ENCODE peak calls at places on chromosomes 5 and 9, in four cellular contexts. A is Caco-2; E is naive thymus-derived CD4-positive, alpha-beta T cell; V is mammary epithelial cell. Z is an unnamed sample.
A peak's percentile ranks its signal among the peaks of the same experiment; 100 is the strongest.

GRCh38 chr5:132426525-132427138 is 57.1 kb downstream of the SLC22A5 start:
- DNase-seq in A (no peak), V (peak; percentile 95), E (peak; percentile 71), Z (peak; percentile 70)

GRCh38 chr9:127785023-127785932 is 556 bp upstream of the CDK9 start:
- DNase-seq in A (peak; percentile 87), V (peak; percentile 74), E (peak; percentile 92), Z (peak; percentile 89)

GRCh38 chr5:163649522-163649921 is 144.1 kb downstream of the MAT2B start:
- DNase-seq in A (no peak), V (peak; percentile 82), E (no peak), Z (no peak)

GRCh38 chr9:135520916-135521607 is at the start of gene LCN1:
- DNase-seq in A (no peak), V (no peak), E (no peak), Z (no peak)

GRCh38 chr5:53481887-53482716 is 1.7 kb downstream of the FST start:
- DNase-seq in V (peak; percentile 78), A (peak; percentile 70), E (peak; percentile 73), Z (peak; percentile 76)

GRCh38 chr9:14092344-14092743 is 221.6 kb downstream of the NFIB start:
- DNase-seq in E (no peak), A (no peak), V (no peak), Z (no peak)

GRCh38 chr5:169767938-169768337 is 130.9 kb downstream of the DOCK2 start:
- DNase-seq in V (no peak), E (no peak), A (no peak), Z (peak; percentile 32)

GRCh38 chr5:37812365-37812764 is 27.5 kb downstream of the GDNF start:
- DNase-seq in A (no peak), E (no peak), V (no peak), Z (no peak)

GRCh38 chr9:128265348-128265847 is 10.4 kb downstream of the GOLGA2 start:
- DNase-seq in A (no peak), E (no peak), V (no peak), Z (no peak)

GRCh38 chr5:42982107-42982622 is 58.0 kb downstream of the ANXA2R start:
- DNase-seq in E (no peak), V (no peak), A (peak; percentile 68), Z (no peak)

GRCh38 chr9:112032733-112033132 is 136.1 kb downstream of the UGCG start:
- DNase-seq in E (no peak), A (no peak), V (no peak), Z (no peak)

GRCh38 chr9:99121604-99122003 is 16.7 kb downstream of the TGFBR1 start:
- DNase-seq in A (no peak), V (peak; percentile 63), E (no peak), Z (no peak)

GRCh38 chr9:136520053-136520540 is 25.8 kb downstream of the NOTCH1 start:
- DNase-seq in E (no peak), A (peak; percentile 84), V (no peak), Z (no peak)

GRCh38 chr9:35000535-35001284 is 11.2 kb downstream of the DNAJB5 start:
- DNase-seq in E (no peak), V (peak; percentile 78), A (no peak), Z (no peak)

GRCh38 chr5:1029945-1030625 is 21.5 kb downstream of the NKD2 start:
- DNase-seq in E (no peak), A (no peak), V (no peak), Z (no peak)

GRCh38 chr5:23484094-23484493 is 23.3 kb upstream of the PRDM9 start:
- DNase-seq in E (no peak), A (no peak), V (no peak), Z (no peak)

GRCh38 chr5:27702339-27702820 is 664.0 kb upstream of the CDH9 start:
- DNase-seq in V (no peak), A (no peak), E (no peak), Z (no peak)

GRCh38 chr5:87398981-87399616 is 13.6 kb downstream of the CCNH start:
- DNase-seq in A (no peak), E (no peak), V (peak; percentile 7), Z (no peak)

GRCh38 chr9:114953917-114954316 is 23.5 kb upstream of the TNFSF8 start:
- DNase-seq in A (no peak), V (peak; percentile 74), E (no peak), Z (no peak)

GRCh38 chr9:99150456-99151171 is 45.7 kb downstream of the TGFBR1 start:
- DNase-seq in A (no peak), E (no peak), V (no peak), Z (no peak)

GRCh38 chr5:162274684-162275083 is 207.1 kb downstream of the GABRG2 start:
- DNase-seq in V (no peak), A (no peak), E (no peak), Z (no peak)

GRCh38 chr5:88144219-88145040 is 124.2 kb downstream of the TMEM161B start:
- DNase-seq in V (no peak), A (no peak), E (no peak), Z (no peak)

GRCh38 chr5:149062371-149063016 is 368 bp downstream of the SH3TC2 start:
- DNase-seq in A (peak; percentile 49), V (peak; percentile 97), E (no peak), Z (no peak)

GRCh38 chr5:149056611-149057165 is 6.2 kb downstream of the SH3TC2 start:
- DNase-seq in V (no peak), A (no peak), E (no peak), Z (no peak)

GRCh38 chr5:149061341-149061740 is 1.5 kb downstream of the SH3TC2 start:
- DNase-seq in A (no peak), E (no peak), V (no peak), Z (no peak)

GRCh38 chr5:149063017-149063687 is at the start of gene SH3TC2:
- DNase-seq in A (peak; percentile 91), V (peak; percentile 87), E (no peak), Z (peak; percentile 64)

GRCh38 chr5:149060325-149060724 is 2.5 kb downstream of the SH3TC2 start:
- DNase-seq in V (peak; percentile 75), A (no peak), E (no peak), Z (peak; percentile 46)
- H3K4me1 ChIP-seq in V (peaks cover 50% of the 10 kb centered on the region), A (peaks cover 37% of the 10 kb centered on the region), E (no peaks in the 10 kb centered on the region), Z (peaks cover 57% of the 10 kb centered on the region)

GRCh38 chr5:179900206-179900605 is 7.5 kb downstream of the TBC1D9B start:
- DNase-seq in V (no peak), E (no peak), A (no peak), Z (no peak)
- H3K36me3 ChIP-seq in V (peaks cover 28% of the 10 kb centered on the region), E (peaks cover 4% of the 10 kb centered on the region), A (peaks cover 2% of the 10 kb centered on the region), Z (peaks cover 77% of the 10 kb centered on the region)

GRCh38 chr5:15995206-15996052 is 184.2 kb downstream of the MARCHF11 start:
- DNase-seq in A (no peak), E (no peak), V (peak; percentile 23), Z (no peak)
- H3K9me3 ChIP-seq in A (no peaks in the 10 kb centered on the region), E (no peaks in the 10 kb centered on the region), V (no peaks in the 10 kb centered on the region), Z (peaks cover 26% of the 10 kb centered on the region)

GRCh38 chr9:89492586-89492985 is 5.3 kb downstream of the SEMA4D start:
- DNase-seq in E (peak; percentile 17), V (no peak), A (no peak), Z (no peak)
- H3K4me1 ChIP-seq in E (peaks cover 72% of the 10 kb centered on the region), V (peaks cover 5% of the 10 kb centered on the region), A (no peaks in the 10 kb centered on the region), Z (peaks cover 10% of the 10 kb centered on the region)

GRCh38 chr9:71685394-71685793 is 82.9 kb downstream of the CEMIP2 start:
- DNase-seq in E (no peak), V (peak; percentile 60), A (no peak), Z (no peak)

GRCh38 chr9:71684566-71684965 is 83.7 kb downstream of the CEMIP2 start:
- DNase-seq in E (no peak), V (no peak), A (no peak), Z (no peak)

GRCh38 chr9:71690058-71690691 is 78.1 kb downstream of the CEMIP2 start:
- DNase-seq in E (no peak), A (no peak), V (peak; percentile 50), Z (no peak)

GRCh38 chr9:71683598-71684235 is 84.6 kb downstream of the CEMIP2 start:
- DNase-seq in V (peak; percentile 83), E (no peak), A (no peak), Z (no peak)

DNA sequence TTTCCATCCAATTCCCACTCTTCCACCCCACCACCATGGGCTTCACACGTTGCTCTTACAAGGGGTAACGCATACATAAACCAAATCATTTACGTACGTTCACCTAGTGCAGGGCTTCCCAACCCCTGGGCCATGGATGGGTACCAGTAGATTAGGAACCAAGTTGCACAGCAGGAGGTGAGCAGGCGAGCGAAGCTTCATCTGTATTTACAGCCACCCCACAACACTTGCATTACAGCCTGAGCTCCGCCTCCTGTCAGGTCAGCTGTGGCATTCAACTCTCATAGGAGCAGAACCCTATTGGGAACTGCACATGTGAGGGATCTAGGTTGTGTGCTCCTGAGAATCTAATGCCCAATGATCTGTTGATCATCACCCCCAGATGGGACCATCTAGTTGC is 82.3 kb downstream of the CEMIP2 start:
- DNase-seq in A (no peak), V (no peak), E (no peak), Z (no peak)
- H3K36me3 ChIP-seq in A (no peaks in the 10 kb centered on the region), V (peaks cover 14% of the 10 kb centered on the region), E (peaks cover 14% of the 10 kb centered on the region), Z (peaks cover 30% of the 10 kb centered on the region)

DNA sequence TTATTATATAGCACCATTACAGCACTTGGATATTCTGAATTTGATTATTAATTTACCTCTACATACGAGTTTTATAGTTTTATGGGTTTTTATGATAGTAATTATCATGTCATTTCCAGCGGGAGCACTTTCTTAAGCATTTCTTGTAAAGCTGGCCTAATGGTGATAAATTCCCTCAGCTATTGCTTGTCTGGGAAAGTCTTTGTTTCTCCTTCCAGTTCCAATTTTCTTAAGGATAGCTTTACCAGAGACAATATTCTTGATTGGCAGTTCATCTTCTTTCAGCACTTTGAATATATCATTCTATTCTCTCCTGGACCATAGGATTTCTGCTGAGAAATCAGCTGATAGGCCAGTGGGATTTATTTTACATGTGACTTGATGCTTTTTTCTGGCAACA is 505.4 kb downstream of the TMEM232 start:
- DNase-seq in A (no peak), E (no peak), V (no peak), Z (no peak)
- H3K9me3 ChIP-seq in A (peaks cover 12% of the 10 kb centered on the region), E (peaks cover 32% of the 10 kb centered on the region), V (no peaks in the 10 kb centered on the region), Z (peaks cover 95% of the 10 kb centered on the region)

GRCh38 chr9:79000218-79001002 is 571.4 kb upstream of the TLE4 start:
- DNase-seq in E (no peak), A (no peak), V (no peak), Z (no peak)

GRCh38 chr9:79007701-79008483 is 563.9 kb upstream of the TLE4 start:
- DNase-seq in E (no peak), A (no peak), V (no peak), Z (no peak)

GRCh38 chr9:79008916-79009315 is 562.8 kb upstream of the TLE4 start:
- DNase-seq in E (no peak), A (no peak), V (no peak), Z (no peak)

GRCh38 chr9:79001012-79001411 is 570.8 kb upstream of the TLE4 start:
- DNase-seq in E (no peak), V (no peak), A (no peak), Z (no peak)

GRCh38 chr9:79003514-79003913 is 568.3 kb upstream of the TLE4 start:
- DNase-seq in A (no peak), E (no peak), V (no peak), Z (no peak)
- H3K4me1 ChIP-seq in A (no peaks in the 10 kb centered on the region), E (no peaks in the 10 kb centered on the region), V (no peaks in the 10 kb centered on the region), Z (no peaks in the 10 kb centered on the region)

GRCh38 chr9:86005253-86005775 is 64.4 kb downstream of the NAA35 start:
- DNase-seq in A (no peak), V (no peak), E (no peak), Z (no peak)

GRCh38 chr9:86009133-86009532 is 68.2 kb downstream of the NAA35 start:
- DNase-seq in V (no peak), A (no peak), E (no peak), Z (no peak)
- H3K36me3 ChIP-seq in V (peaks cover 27% of the 10 kb centered on the region), A (no peaks in the 10 kb centered on the region), E (peaks cover 20% of the 10 kb centered on the region), Z (peaks cover 88% of the 10 kb centered on the region)

GRCh38 chr5:73446631-73447233 is 1.8 kb downstream of the FOXD1 start:
- DNase-seq in E (no peak), V (no peak), A (no peak), Z (no peak)
- H3K9me3 ChIP-seq in E (peaks cover 4% of the 10 kb centered on the region), V (peaks cover 3% of the 10 kb centered on the region), A (no peaks in the 10 kb centered on the region), Z (no peaks in the 10 kb centered on the region)

GRCh38 chr9:129610473-129611301 is 10.2 kb downstream of the C9orf50 start:
- DNase-seq in E (peak; percentile 79), V (peak; percentile 37), A (peak; percentile 81), Z (peak; percentile 81)
- H3K4me1 ChIP-seq in E (peaks cover 21% of the 10 kb centered on the region), V (peaks cover 22% of the 10 kb centered on the region), A (peaks cover 19% of the 10 kb centered on the region), Z (peaks cover 52% of the 10 kb centered on the region)